ENCODE peak calls at places on chromosomes 16 and 17, in four cellular contexts. I is endothelial cell of umbilical vein, R is right lobe of liver, N is testis. Q is an unnamed sample. For H3K36me3, the result is how much of the 10 kb centered on the place peaks cover.

GRCh38 chr17:511001-511690 is 158.5 kb upstream of the RPH3AL start:
- DNase-seq in N (no peak), R (no peak), I (no peak), Q (no peak)

GRCh38 chr16:5820472-5820871 is 722.9 kb upstream of the EEF2KMT start:
- DNase-seq in R (no peak), I (no peak), N (no peak), Q (no peak)

GRCh38 chr17:63477471-63478440 is 895 bp downstream of the ACE start:
- DNase-seq in N (no peak), I (peak), R (no peak), Q (no peak)

GRCh38 chr16:51524555-51525373 is 373.7 kb upstream of the SALL1 start:
- DNase-seq in I (no peak), N (no peak), R (peak), Q (peak)

GRCh38 chr17:68719431-68719830 is 118.3 kb upstream of the FAM20A start:
- DNase-seq in N (no peak), I (peak), R (no peak), Q (no peak)

GRCh38 chr17:75753514-75754377 is 11.2 kb downstream of the GALK1 start:
- DNase-seq in N (peak), I (no peak), R (peak), Q (peak)

GRCh38 chr16:10385725-10386516 is at the start of gene ATF7IP2:
- DNase-seq in I (peak), N (peak), R (peak), Q (peak)

GRCh38 chr16:77789085-77789611 is 784 bp downstream of the VAT1L start:
- DNase-seq in R (no peak), I (no peak), N (no peak), Q (no peak)

GRCh38 chr16:88805340-88805715 is 1.7 kb downstream of the CDT1 start:
- DNase-seq in R (no peak), N (no peak), I (no peak), Q (no peak)

GRCh38 chr17:67520282-67520906 is 143.3 kb downstream of the PITPNC1 start:
- DNase-seq in I (no peak), N (peak), R (no peak), Q (peak)

GRCh38 chr16:73771676-73772075 is 524.9 kb upstream of the PSMD7 start:
- DNase-seq in I (no peak), N (no peak), R (no peak), Q (no peak)

GRCh38 chr17:12640364-12640763 is 25.3 kb upstream of the MYOCD start:
- DNase-seq in I (no peak), R (no peak), N (no peak), Q (no peak)

GRCh38 chr17:63740464-63741181 is 976 bp downstream of the STRADA start:
- DNase-seq in N (no peak), R (no peak), I (peak), Q (no peak)

GRCh38 chr16:79598341-79599181 is 2.0 kb downstream of the MAF start:
- DNase-seq in N (peak), I (no peak), R (peak), Q (peak)

GRCh38 chr16:2527071-2527783 is 4.0 kb downstream of the CEMP1 start:
- DNase-seq in R (peak), I (no peak), N (no peak), Q (no peak)

GRCh38 chr16:12195296-12195695 is 218.8 kb downstream of the SNX29 start:
- DNase-seq in I (no peak), R (no peak), N (no peak), Q (no peak)

GRCh38 chr16:19840524-19841110 is 44.0 kb downstream of the GPRC5B start:
- DNase-seq in R (no peak), I (no peak), N (no peak), Q (no peak)

GRCh38 chr16:66786551-66786950 is 14.8 kb downstream of the TERB1 start:
- DNase-seq in R (no peak), N (no peak), I (no peak), Q (no peak)

GRCh38 chr16:86653289-86654006 is 75.1 kb downstream of the FOXL1 start:
- DNase-seq in I (no peak), N (no peak), R (no peak), Q (no peak)

GRCh38 chr16:81405702-81406113 is 38.9 kb upstream of the CMIP start:
- DNase-seq in N (no peak), R (no peak), I (peak), Q (peak)

GRCh38 chr17:2214047-2214717 is 89.4 kb downstream of the SMG6 start:
- DNase-seq in R (peak), I (peak), N (peak), Q (peak)

GRCh38 chr16:11224894-11225676 is 30.9 kb downstream of the SOCS1 start:
- DNase-seq in I (no peak), N (no peak), R (peak), Q (no peak)

GRCh38 chr17:15894258-15894657 is 50.7 kb upstream of the ADORA2B start:
- DNase-seq in N (no peak), R (no peak), I (no peak), Q (no peak)

GRCh38 chr16:48435319-48435682 is 50.1 kb upstream of the SIAH1 start:
- DNase-seq in R (no peak), I (no peak), N (no peak), Q (no peak)

GRCh38 chr16:75011634-75012307 is 12.9 kb downstream of the ZNRF1 start:
- DNase-seq in R (no peak), N (peak), I (peak), Q (peak)

GRCh38 chr17:66949501-66949900 is 15.0 kb upstream of the CACNG4 start:
- DNase-seq in R (no peak), I (no peak), N (no peak), Q (no peak)

GRCh38 chr16:54602666-54603065 is 316.1 kb upstream of the IRX3 start:
- DNase-seq in R (no peak), N (no peak), I (no peak), Q (no peak)

GRCh38 chr17:38980455-38981217 is 13.4 kb upstream of the FBXO47 start:
- DNase-seq in I (no peak), R (no peak), N (no peak), Q (no peak)

GRCh38 chr16:49706620-49707355 is 149.1 kb downstream of the ZNF423 start:
- DNase-seq in I (no peak), N (no peak), R (no peak), Q (no peak)

GRCh38 chr17:39709319-39709997 is 9.6 kb downstream of the ERBB2 start:
- DNase-seq in R (peak), N (no peak), I (no peak), Q (no peak)

GRCh38 chr17:58365980-58366595 is 14.1 kb upstream of the SUPT4H1 start:
- DNase-seq in R (no peak), I (no peak), N (no peak), Q (no peak)

GRCh38 chr17:6072157-6072556 is 2.0 kb downstream of the WSCD1 start:
- DNase-seq in I (peak), N (no peak), R (no peak), Q (no peak)

GRCh38 chr17:71516149-71516548 is 604.7 kb upstream of the SOX9 start:
- DNase-seq in N (no peak), I (no peak), R (no peak), Q (no peak)

GRCh38 chr17:8455660-8456059 is 20.0 kb downstream of the NDEL1 start:
- DNase-seq in N (no peak), R (no peak), I (no peak), Q (no peak)
- H3K36me3 ChIP-seq in N (under half), R (under half), I (under half), Q (under half)

DNA sequence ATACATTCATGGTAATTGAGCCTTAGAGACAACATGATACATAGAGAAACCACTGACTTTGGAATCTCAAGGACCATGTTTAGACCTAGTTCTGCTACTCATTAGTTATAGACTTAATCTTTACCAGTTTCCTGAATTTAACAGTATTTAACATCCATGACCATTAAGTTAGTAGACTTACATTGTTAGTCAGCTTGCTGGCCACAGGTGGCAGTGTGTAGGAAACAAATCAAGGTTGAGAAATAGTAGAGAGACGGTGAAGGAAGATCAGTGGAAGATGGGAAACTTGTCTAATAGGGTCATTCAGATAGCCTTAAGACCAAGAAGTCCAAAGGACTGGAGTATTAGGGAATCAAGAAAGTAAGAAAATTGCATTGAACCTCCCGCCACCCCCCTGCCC is 31.0 kb downstream of the OMG start:
- DNase-seq in I (no peak), N (no peak), R (no peak), Q (no peak)
- TF ChIP-seq CTCF in I (no peak), N (no peak), R (peak), Q (no peak)

GRCh38 chr17:78281249-78281865 is 49.9 kb downstream of the TMEM235 start:
- DNase-seq in R (no peak), I (no peak), N (no peak), Q (no peak)

GRCh38 chr17:78276499-78276898 is 45.1 kb downstream of the TMEM235 start:
- DNase-seq in I (no peak), N (no peak), R (no peak), Q (no peak)

GRCh38 chr17:78278139-78278741 is 46.8 kb downstream of the TMEM235 start:
- DNase-seq in R (peak), I (no peak), N (no peak), Q (no peak)

GRCh38 chr17:78276098-78276497 is 44.7 kb downstream of the TMEM235 start:
- DNase-seq in R (no peak), I (no peak), N (no peak), Q (no peak)

DNA sequence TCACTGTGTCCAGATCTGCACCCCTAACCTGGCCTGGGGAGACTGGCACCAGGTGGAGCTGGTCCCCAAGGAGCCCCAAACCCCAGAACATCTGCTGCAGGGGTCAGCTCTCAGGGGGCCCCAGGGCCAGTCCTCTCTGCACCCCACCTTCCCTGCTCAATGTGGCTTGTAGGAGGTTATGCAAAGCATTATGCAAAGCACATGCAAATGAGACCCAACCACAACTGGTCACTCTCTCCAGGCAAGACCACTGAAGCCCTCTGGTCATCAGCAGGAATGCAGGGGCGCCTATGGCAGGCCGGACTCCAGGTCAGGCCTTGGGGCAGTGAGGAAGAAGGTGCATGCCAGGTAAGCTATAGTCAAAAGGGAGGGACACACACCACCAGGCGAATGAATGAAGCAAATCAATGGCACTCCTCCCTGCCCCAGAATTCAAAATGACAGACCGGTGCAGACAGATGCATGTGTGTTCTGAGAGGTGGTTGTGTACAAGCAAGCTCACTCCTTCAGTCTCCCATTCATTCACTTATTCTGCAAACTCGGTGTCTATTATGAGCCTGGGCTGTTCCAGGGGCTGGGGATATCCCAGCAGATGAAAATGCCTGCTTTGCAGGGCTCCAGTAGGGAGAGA is 48.0 kb downstream of the TMEM235 start:
- DNase-seq in I (no peak), N (no peak), R (no peak), Q (no peak)
- TF ChIP-seq POLR2A in I (no peak), N (no peak), R (no peak), Q (no peak)

DNA sequence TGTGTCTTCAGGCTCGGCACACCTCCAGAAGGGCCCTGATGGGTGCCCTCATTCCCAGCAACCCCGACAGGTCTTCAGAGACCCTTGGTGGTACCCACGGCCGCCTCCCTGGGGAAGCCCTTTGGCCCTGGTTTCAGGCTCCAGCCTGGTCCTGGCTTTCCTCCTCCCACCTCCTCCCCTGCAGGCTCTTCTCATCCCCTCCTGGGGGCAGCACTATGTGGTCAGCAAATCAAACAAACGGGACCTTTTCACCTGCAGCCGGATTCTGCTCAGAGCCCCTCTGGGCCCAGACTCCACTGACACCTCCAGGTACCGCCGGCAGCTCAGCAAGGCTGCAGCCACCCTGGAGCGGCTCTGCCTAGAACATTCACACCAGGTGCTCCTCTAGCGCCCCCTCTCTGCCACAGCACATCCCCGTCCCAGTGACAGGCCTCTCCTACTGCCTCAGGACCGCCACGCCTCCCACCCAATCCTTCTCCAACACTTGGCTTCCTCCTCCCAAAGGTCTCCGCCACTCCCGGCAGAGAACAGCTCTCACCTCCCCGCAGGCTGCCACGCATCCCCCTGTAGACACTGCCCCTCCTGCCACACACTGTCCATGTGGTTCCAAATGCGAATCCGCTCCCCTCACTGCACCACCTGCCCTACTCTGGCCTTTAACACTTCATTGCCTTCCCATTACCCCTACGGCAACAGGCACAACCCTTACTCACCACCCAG is 12.0 kb downstream of the CORO7 start:
- DNase-seq in N (peak), I (peak), R (peak), Q (peak)
- H3K36me3 ChIP-seq in N (under half), I (under half), R (under half), Q (under half)

GRCh38 chr17:17445296-17445924 is 31.4 kb upstream of the MED9 start:
- DNase-seq in N (no peak), R (no peak), I (no peak), Q (no peak)

GRCh38 chr17:17446666-17447155 is 30.1 kb upstream of the MED9 start:
- DNase-seq in I (no peak), N (no peak), R (no peak), Q (no peak)

GRCh38 chr17:17448076-17448475 is 28.7 kb upstream of the MED9 start:
- DNase-seq in R (no peak), I (no peak), N (no peak), Q (no peak)

GRCh38 chr17:17447264-17447663 is 29.5 kb upstream of the MED9 start:
- DNase-seq in I (no peak), R (peak), N (no peak), Q (no peak)

DNA sequence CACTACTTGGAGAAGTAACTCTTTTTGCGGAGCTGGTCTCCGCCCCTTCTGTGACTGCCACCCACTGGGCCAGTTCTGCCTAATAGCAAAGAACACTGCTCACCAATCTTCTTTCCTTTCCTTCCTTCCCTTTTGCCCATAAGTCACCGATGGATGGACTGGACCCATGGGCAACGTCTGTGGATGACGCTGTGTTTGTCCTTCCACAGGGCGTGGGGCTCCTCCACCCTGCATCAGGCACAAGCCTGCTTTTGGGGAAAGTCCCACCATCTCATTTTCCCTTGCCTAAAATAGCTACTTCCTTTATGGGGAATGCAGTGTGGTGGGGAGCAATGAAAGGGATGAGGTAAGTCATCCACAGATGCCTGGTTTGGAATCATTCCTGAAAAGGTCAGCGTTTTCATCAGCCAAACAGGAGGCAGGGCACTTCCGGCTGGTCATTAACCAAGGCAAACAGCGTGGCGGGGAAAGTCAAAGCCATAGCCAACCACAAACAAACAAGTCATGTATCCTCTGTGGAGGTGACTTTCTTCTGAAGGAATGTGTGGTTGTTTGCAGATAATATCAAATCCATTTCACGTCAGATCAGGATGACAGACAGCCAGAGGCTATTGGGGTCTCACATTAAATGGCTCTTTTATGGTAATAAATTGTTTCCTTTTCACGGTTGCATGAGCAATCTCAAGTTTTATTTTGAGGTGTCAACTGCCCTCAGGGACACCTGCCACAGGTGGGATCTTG is 30.7 kb upstream of the MED9 start:
- DNase-seq in I (peak), R (peak), N (no peak), Q (peak)
- TF ChIP-seq CTCF in I (no peak), R (no peak), N (no peak), Q (no peak)

DNA sequence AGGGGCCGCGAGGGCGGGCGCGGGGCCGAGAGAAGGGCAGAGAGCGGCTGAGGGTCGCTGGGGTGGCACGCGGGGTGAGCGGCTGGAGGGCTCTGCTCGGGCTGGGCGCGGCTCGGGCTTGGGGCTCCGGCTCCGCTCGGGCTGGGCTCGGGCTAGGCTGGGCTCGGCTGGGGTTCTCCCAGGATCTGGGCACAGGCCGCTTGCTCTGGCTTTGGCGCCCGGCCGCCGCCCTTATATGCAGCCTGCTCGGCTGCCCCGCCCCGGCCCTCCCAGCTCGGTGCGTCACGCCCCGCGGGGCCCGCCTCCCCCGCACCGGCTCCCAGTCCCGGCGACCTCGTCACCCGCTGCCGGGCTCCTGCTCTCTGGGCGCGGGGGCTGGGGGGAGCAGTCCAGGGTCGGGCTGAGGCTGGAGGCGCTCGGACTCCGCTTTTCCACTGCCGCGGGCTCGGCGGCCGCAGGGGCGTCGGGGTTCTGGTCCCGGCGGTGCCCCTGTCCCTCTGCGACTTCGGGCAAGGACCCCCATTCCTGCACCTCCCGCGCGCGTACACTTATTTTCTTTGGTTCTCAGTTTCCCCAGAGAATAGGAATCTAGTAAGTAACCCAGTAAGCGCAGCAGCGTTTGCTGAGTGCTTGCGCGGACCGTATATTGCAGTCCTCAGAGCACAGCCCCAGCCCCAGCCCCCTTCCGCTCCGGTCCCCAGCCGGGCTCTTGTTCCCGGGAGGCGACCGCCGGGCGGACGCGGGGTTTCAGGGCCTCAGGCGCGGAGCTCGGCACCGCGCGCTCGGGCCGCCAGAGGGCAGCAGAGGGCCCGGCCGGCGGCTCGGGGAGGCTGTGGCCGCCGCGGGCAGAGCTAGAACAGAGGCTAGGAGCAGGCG is at the start of gene RASD1:
- DNase-seq in R (peak), I (peak), N (peak), Q (peak)
- TF ChIP-seq POLR2A in R (peak), I (peak), N (peak), Q (peak)

GRCh38 chr17:47925677-47925987 is 15.7 kb upstream of the PNPO start:
- DNase-seq in I (no peak), R (no peak), N (no peak), Q (no peak)

GRCh38 chr17:47927821-47928400 is 13.5 kb upstream of the PNPO start:
- DNase-seq in I (no peak), R (no peak), N (no peak), Q (no peak)

GRCh38 chr17:47928415-47928814 is 13.0 kb upstream of the PNPO start:
- DNase-seq in I (no peak), N (no peak), R (no peak), Q (no peak)

GRCh38 chr17:47929218-47930000 is 12.0 kb upstream of the PNPO start:
- DNase-seq in I (no peak), R (no peak), N (peak), Q (no peak)

GRCh38 chr17:47924785-47925676 is 16.3 kb upstream of the PNPO start:
- DNase-seq in R (no peak), N (peak), I (no peak), Q (no peak)
- H3K36me3 ChIP-seq in R (under half), N (under half), I (under half), Q (under half)

DNA sequence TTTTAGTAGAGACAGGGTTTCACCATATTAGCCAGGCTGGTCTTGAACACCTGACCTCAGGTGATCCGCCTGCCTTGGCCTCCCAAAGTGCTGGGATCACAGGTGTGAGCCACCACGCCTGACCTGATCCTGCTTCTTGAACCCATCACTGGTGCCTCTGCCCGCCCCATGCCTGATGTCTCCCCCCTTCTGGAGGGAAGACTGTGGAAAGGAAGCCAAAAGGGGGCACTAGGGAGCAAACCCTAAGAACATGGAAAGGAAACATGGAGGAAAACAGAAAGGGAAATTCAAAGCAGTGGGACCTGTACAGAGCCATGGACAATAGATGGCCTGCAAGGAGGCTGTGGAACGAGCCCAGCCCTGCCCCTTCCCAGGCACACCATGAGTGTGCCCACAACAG is 31.1 kb upstream of the FASN start:
- DNase-seq in I (no peak), N (no peak), R (no peak), Q (no peak)
- TF ChIP-seq CTCF in I (peak), N (no peak), R (no peak), Q (no peak)